ENCODE peak calls at places on chromosomes 11 and 22, in five cellular contexts. D is tibial artery, G is neural progenitor cell, K is heart left ventricle, F is A549. J is an unnamed sample. For H3K4me1 and H3K9me3, the result is how much of the 10 kb centered on the place peaks cover.

GRCh38 chr11:130131957-130132850 is 27.4 kb upstream of the ST14 start:
- DNase-seq in D (no peak), G (peak), K (no peak), F (peak), J (no peak)

GRCh38 chr11:130096823-130097222 is 27.1 kb downstream of the APLP2 start:
- DNase-seq in D (no peak), G (no peak), K (no peak), F (no peak), J (no peak)

GRCh38 chr11:84824624-84825023 is 802.5 kb downstream of the DLG2 start:
- DNase-seq in D (no peak), G (no peak), K (no peak), F (no peak), J (no peak)

GRCh38 chr11:75492181-75492820 is 33.4 kb downstream of the GDPD5 start:
- DNase-seq in D (no peak), G (no peak), K (no peak), F (no peak), J (no peak)

GRCh38 chr11:36123353-36124220 is 165.6 kb downstream of the COMMD9 start:
- DNase-seq in D (no peak), G (no peak), K (no peak), F (no peak), J (no peak)

GRCh38 chr11:100515087-100515486 is 172.0 kb upstream of the ARHGAP42 start:
- DNase-seq in D (no peak), G (peak), K (no peak), F (peak), J (no peak)

GRCh38 chr11:2096001-2096918 is 42.9 kb downstream of the IGF2 start:
- DNase-seq in D (no peak), G (no peak), K (no peak), F (no peak), J (peak)

GRCh38 chr11:65291613-65292012 is 23.1 kb upstream of the CDC42EP2 start:
- DNase-seq in D (no peak), G (no peak), K (no peak), F (peak), J (no peak)

GRCh38 chr22:50016988-50017700 is 4.6 kb upstream of the IL17REL start:
- DNase-seq in D (no peak), G (peak), K (no peak), F (no peak), J (no peak)

GRCh38 chr11:9091044-9091936 is at the start of gene SCUBE2:
- DNase-seq in D (no peak), G (peak), K (no peak), F (no peak), J (no peak)

GRCh38 chr11:88480217-88480616 is 142.7 kb upstream of the CTSC start:
- DNase-seq in D (no peak), G (no peak), K (peak), F (no peak), J (no peak)

GRCh38 chr11:19323502-19323901 is 82.8 kb upstream of the E2F8 start:
- DNase-seq in D (no peak), G (no peak), K (no peak), F (no peak), J (no peak)

GRCh38 chr11:40338739-40339138 is 1120.7 kb downstream of the LRRC4C start:
- DNase-seq in D (no peak), G (no peak), K (no peak), F (peak), J (no peak)

DNA sequence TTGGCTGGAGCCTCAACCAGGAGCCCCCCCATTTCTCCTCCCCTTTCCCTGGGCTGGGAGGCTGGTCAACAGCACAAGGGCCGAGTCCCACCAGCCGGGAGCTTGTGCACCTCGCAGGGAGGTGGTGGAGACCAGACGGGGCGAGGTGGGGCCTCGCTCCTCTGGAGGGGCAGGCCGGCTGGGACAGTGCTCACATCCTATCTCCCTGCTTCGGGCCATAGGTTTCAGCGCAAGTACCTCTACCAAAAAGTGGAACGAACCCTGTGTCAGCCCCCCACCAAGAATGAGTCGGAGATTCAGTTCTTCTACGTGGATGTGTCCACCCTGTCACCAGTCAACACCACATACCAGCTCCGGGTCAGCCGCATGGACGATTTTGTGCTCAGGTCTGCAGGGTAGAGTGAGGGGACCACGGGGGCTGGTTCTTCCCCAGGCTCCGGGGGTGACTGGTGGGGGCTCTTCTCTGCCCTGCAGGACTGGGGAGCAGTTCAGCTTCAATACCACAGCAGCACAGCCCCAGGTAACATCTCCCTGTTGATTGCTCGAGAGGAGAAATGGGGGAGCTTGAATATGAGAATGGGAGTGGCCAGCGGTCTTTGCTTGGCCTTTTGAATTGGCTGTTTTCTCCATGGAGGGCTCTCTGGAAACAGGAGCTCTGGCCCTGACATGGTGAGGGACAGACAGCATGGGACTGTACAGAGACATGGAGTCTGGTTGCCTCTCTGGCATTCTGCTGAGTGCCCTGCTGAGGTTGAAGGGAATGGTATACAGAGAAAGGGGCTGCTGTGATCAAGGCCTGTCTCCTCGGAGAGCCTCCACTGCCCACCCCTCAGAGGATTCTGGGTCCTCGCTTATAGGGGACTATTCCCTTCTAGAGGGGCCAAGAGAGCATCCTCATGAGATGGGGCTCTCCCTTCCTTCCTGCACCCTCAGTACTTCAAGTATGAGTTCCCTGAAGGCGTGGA is 3.3 kb downstream of the SIDT2 start:
- DNase-seq in D (no peak), G (no peak), K (no peak), F (no peak), J (peak)
- TF ChIP-seq CTCF in D (no peak), G (no peak), K (no peak), F (no peak), J (no peak)

DNA sequence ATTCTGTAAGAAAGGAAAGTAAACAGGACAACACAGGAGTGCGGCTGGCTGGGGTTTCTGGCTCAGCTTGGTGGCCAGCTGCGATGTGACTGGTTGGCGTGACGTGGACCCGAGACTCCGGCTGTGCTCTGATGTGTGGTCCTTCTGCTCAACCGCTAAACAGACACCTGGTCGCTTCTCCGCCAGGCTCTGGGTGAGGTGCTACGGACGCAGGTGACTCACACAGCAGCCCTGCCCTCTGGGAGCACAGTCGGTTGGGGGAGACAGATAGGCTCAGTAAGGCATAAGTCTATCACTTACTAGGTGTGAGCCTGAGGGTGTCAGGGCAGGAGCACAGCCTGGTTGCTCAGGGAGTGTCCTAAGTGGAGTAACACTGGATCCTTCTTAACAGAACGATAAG is 8.2 kb downstream of the RTL6 start:
- DNase-seq in D (no peak), G (no peak), K (no peak), F (no peak), J (no peak)
- H3K4me1 ChIP-seq in D (under half), G (under half), K (under half), F (under half), J (under half)

GRCh38 chr22:38681784-38682335 is at the start of gene TOMM22:
- DNase-seq in D (peak), G (peak), K (peak), F (peak), J (peak)
- H3K9me3 ChIP-seq in D (under half), G (under half), K (under half), F (under half), J (under half)

GRCh38 chr11:61507962-61508824 is at the start of gene LRRC10B:
- DNase-seq in D (no peak), G (peak), K (no peak), F (peak), J (no peak)
- TF ChIP-seq CTCF in D (no peak), G (peak), K (no peak), F (no peak), J (no peak)

J was measured in psoas muscle.